ENCODE peak calls at places on chromosomes 12 and 14, in eight cellular contexts. One of them, this sample, is unnamed.
A peak's percentile ranks its signal among the peaks of the same experiment; 100 is the strongest.

GRCh38 chr12:32273712-32274111 is 125.6 kb upstream of the FGD4 start:
- DNase-seq in heart left ventricle: no peak
- DNase-seq in heart right ventricle: no peak
- DNase-seq in DND-41: peak; percentile 36
- DNase-seq in neural progenitor cell: peak; percentile 78
- DNase-seq in neuronal stem cell: peak; percentile 29
- DNase-seq in uterus: no peak
- DNase-seq in testis: no peak
- DNase-seq in this sample: no peak

GRCh38 chr12:113154351-113154973 is 4.9 kb downstream of the CFAP73 start:
- DNase-seq in heart left ventricle: no peak
- DNase-seq in heart right ventricle: no peak
- DNase-seq in DND-41: peak; percentile 38
- DNase-seq in neural progenitor cell: peak; percentile 86
- DNase-seq in neuronal stem cell: no peak
- DNase-seq in uterus: no peak
- DNase-seq in testis: no peak
- DNase-seq in this sample: peak; percentile 23

GRCh38 chr12:77339610-77340009 is 274.2 kb upstream of the E2F7 start:
- DNase-seq in heart left ventricle: no peak
- DNase-seq in heart right ventricle: no peak
- DNase-seq in DND-41: no peak
- DNase-seq in neural progenitor cell: no peak
- DNase-seq in neuronal stem cell: no peak
- DNase-seq in uterus: no peak
- DNase-seq in testis: no peak
- DNase-seq in this sample: no peak

GRCh38 chr12:57518920-57519757 is 1.2 kb downstream of the DDIT3 start:
- DNase-seq in heart left ventricle: peak; percentile 30
- DNase-seq in heart right ventricle: no peak
- DNase-seq in DND-41: no peak
- DNase-seq in neural progenitor cell: no peak
- DNase-seq in neuronal stem cell: no peak
- DNase-seq in uterus: peak; percentile 56
- DNase-seq in testis: peak; percentile 26
- DNase-seq in this sample: peak; percentile 26

GRCh38 chr12:56601503-56601902 is 28.6 kb downstream of the BAZ2A start:
- DNase-seq in heart left ventricle: peak; percentile 30
- DNase-seq in heart right ventricle: no peak
- DNase-seq in DND-41: peak; percentile 48
- DNase-seq in neural progenitor cell: no peak
- DNase-seq in neuronal stem cell: no peak
- DNase-seq in uterus: no peak
- DNase-seq in testis: no peak
- DNase-seq in this sample: peak; percentile 24

GRCh38 chr12:18970603-18971002 is 158.9 kb upstream of the PLEKHA5 start:
- DNase-seq in heart left ventricle: no peak
- DNase-seq in heart right ventricle: no peak
- DNase-seq in DND-41: no peak
- DNase-seq in neural progenitor cell: no peak
- DNase-seq in neuronal stem cell: no peak
- DNase-seq in uterus: no peak
- DNase-seq in testis: peak; percentile 21
- DNase-seq in this sample: no peak

GRCh38 chr12:110453569-110454296 is 3.6 kb upstream of the ARPC3 start:
- DNase-seq in heart left ventricle: no peak
- DNase-seq in heart right ventricle: no peak
- DNase-seq in DND-41: no peak
- DNase-seq in neural progenitor cell: no peak
- DNase-seq in neuronal stem cell: no peak
- DNase-seq in uterus: no peak
- DNase-seq in testis: no peak
- DNase-seq in this sample: no peak

GRCh38 chr12:28308891-28309290 is 118.6 kb downstream of the CCDC91 start:
- DNase-seq in heart left ventricle: no peak
- DNase-seq in heart right ventricle: no peak
- DNase-seq in DND-41: no peak
- DNase-seq in neural progenitor cell: no peak
- DNase-seq in neuronal stem cell: no peak
- DNase-seq in uterus: no peak
- DNase-seq in testis: no peak
- DNase-seq in this sample: no peak

GRCh38 chr14:29242755-29243340 is 476.3 kb downstream of the FOXG1 start:
- DNase-seq in heart left ventricle: no peak
- DNase-seq in heart right ventricle: no peak
- DNase-seq in DND-41: no peak
- DNase-seq in neural progenitor cell: no peak
- DNase-seq in neuronal stem cell: no peak
- DNase-seq in uterus: no peak
- DNase-seq in testis: no peak
- DNase-seq in this sample: no peak

GRCh38 chr12:2194060-2194459 is 141.3 kb downstream of the CACNA1C start:
- DNase-seq in heart left ventricle: no peak
- DNase-seq in heart right ventricle: no peak
- DNase-seq in DND-41: no peak
- DNase-seq in neural progenitor cell: no peak
- DNase-seq in neuronal stem cell: no peak
- DNase-seq in uterus: no peak
- DNase-seq in testis: no peak
- DNase-seq in this sample: no peak

GRCh38 chr12:122862872-122863701 is 27.8 kb downstream of the HIP1R start:
- DNase-seq in heart left ventricle: no peak
- DNase-seq in heart right ventricle: no peak
- DNase-seq in DND-41: no peak
- DNase-seq in neural progenitor cell: no peak
- DNase-seq in neuronal stem cell: no peak
- DNase-seq in uterus: no peak
- DNase-seq in testis: no peak
- DNase-seq in this sample: no peak

GRCh38 chr12:48044396-48044795 is 40.1 kb upstream of the COL2A1 start:
- DNase-seq in heart left ventricle: no peak
- DNase-seq in heart right ventricle: no peak
- DNase-seq in DND-41: no peak
- DNase-seq in neural progenitor cell: no peak
- DNase-seq in neuronal stem cell: no peak
- DNase-seq in uterus: no peak
- DNase-seq in testis: no peak
- DNase-seq in this sample: no peak

GRCh38 chr12:119444462-119445044 is 110.0 kb downstream of the CCDC60 start:
- DNase-seq in heart left ventricle: peak; percentile 12
- DNase-seq in heart right ventricle: peak; percentile 13
- DNase-seq in DND-41: peak; percentile 58
- DNase-seq in neural progenitor cell: peak; percentile 76
- DNase-seq in neuronal stem cell: peak; percentile 69
- DNase-seq in uterus: peak; percentile 13
- DNase-seq in testis: peak; percentile 82
- DNase-seq in this sample: peak; percentile 3

GRCh38 chr12:48542300-48542928 is 17.0 kb downstream of the OR8S1 start:
- DNase-seq in heart left ventricle: no peak
- DNase-seq in heart right ventricle: peak; percentile 19
- DNase-seq in DND-41: no peak
- DNase-seq in neural progenitor cell: peak; percentile 45
- DNase-seq in neuronal stem cell: peak; percentile 32
- DNase-seq in uterus: no peak
- DNase-seq in testis: no peak
- DNase-seq in this sample: peak; percentile 14

GRCh38 chr12:79920421-79921238 is 14.3 kb downstream of the PPP1R12A start:
- DNase-seq in heart left ventricle: no peak
- DNase-seq in heart right ventricle: no peak
- DNase-seq in DND-41: no peak
- DNase-seq in neural progenitor cell: no peak
- DNase-seq in neuronal stem cell: no peak
- DNase-seq in uterus: no peak
- DNase-seq in testis: no peak
- DNase-seq in this sample: no peak

GRCh38 chr12:79919762-79920161 is 15.1 kb downstream of the PPP1R12A start:
- DNase-seq in heart left ventricle: no peak
- DNase-seq in heart right ventricle: no peak
- DNase-seq in DND-41: no peak
- DNase-seq in neural progenitor cell: no peak
- DNase-seq in neuronal stem cell: no peak
- DNase-seq in uterus: no peak
- DNase-seq in testis: no peak
- DNase-seq in this sample: no peak

GRCh38 chr12:79925492-79925891 is 9.4 kb downstream of the PPP1R12A start:
- DNase-seq in heart left ventricle: no peak
- DNase-seq in heart right ventricle: no peak
- DNase-seq in DND-41: no peak
- DNase-seq in neural progenitor cell: no peak
- DNase-seq in neuronal stem cell: no peak
- DNase-seq in uterus: no peak
- DNase-seq in testis: no peak
- DNase-seq in this sample: no peak

GRCh38 chr12:79926951-79927350 is 7.9 kb downstream of the PPP1R12A start:
- DNase-seq in heart left ventricle: no peak
- DNase-seq in heart right ventricle: no peak
- DNase-seq in DND-41: no peak
- DNase-seq in neural progenitor cell: no peak
- DNase-seq in neuronal stem cell: no peak
- DNase-seq in uterus: no peak
- DNase-seq in testis: no peak
- DNase-seq in this sample: no peak

DNA sequence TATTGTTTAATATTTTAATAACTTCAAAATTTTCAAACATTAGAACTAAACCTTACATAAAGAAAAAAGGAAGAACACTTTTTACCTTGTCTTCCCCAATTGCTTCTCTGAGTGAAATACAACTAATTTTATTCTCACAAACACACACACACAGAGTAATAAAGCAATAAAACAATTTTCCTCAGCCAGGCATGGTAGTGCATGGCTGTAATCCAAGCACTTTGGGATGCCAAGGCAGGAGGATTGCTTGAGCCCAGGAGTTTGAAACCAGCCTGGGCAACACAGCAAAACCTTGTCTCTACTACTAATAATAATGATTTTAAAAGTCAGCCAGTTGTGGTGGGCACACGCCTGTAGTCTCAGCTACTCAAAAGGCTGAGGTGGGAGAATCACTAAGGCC is 13.1 kb downstream of the PPP1R12A start:
- DNase-seq in heart left ventricle: no peak
- DNase-seq in heart right ventricle: no peak
- DNase-seq in DND-41: no peak
- DNase-seq in neural progenitor cell: no peak
- DNase-seq in neuronal stem cell: no peak
- DNase-seq in uterus: no peak
- DNase-seq in testis: no peak
- DNase-seq in this sample: no peak
- H3K4me1 ChIP-seq in heart left ventricle: peaks cover 4% of the 10 kb centered on the region
- H3K4me1 ChIP-seq in heart right ventricle: peaks cover 2% of the 10 kb centered on the region
- H3K4me1 ChIP-seq in DND-41: no peaks in the 10 kb centered on the region
- H3K4me1 ChIP-seq in neural progenitor cell: no peaks in the 10 kb centered on the region
- H3K4me1 ChIP-seq in neuronal stem cell: peaks cover 1% of the 10 kb centered on the region
- H3K4me1 ChIP-seq in uterus: no peaks in the 10 kb centered on the region
- H3K4me1 ChIP-seq in testis: no peaks in the 10 kb centered on the region
- H3K4me1 ChIP-seq in this sample: peaks cover 67% of the 10 kb centered on the region

GRCh38 chr14:59332727-59333126 is 132.5 kb downstream of the GPR135 start:
- DNase-seq in heart left ventricle: no peak
- DNase-seq in heart right ventricle: no peak
- DNase-seq in DND-41: no peak
- DNase-seq in neural progenitor cell: no peak
- DNase-seq in neuronal stem cell: no peak
- DNase-seq in uterus: no peak
- DNase-seq in testis: no peak
- DNase-seq in this sample: no peak
- H3K4me1 ChIP-seq in heart left ventricle: peaks cover 41% of the 10 kb centered on the region
- H3K4me1 ChIP-seq in heart right ventricle: peaks cover 21% of the 10 kb centered on the region
- H3K4me1 ChIP-seq in DND-41: no peaks in the 10 kb centered on the region
- H3K4me1 ChIP-seq in neural progenitor cell: peaks cover 51% of the 10 kb centered on the region
- H3K4me1 ChIP-seq in neuronal stem cell: peaks cover 20% of the 10 kb centered on the region
- H3K4me1 ChIP-seq in uterus: peaks cover 3% of the 10 kb centered on the region
- H3K4me1 ChIP-seq in testis: peaks cover 12% of the 10 kb centered on the region
- H3K4me1 ChIP-seq in this sample: no peaks in the 10 kb centered on the region

DNA sequence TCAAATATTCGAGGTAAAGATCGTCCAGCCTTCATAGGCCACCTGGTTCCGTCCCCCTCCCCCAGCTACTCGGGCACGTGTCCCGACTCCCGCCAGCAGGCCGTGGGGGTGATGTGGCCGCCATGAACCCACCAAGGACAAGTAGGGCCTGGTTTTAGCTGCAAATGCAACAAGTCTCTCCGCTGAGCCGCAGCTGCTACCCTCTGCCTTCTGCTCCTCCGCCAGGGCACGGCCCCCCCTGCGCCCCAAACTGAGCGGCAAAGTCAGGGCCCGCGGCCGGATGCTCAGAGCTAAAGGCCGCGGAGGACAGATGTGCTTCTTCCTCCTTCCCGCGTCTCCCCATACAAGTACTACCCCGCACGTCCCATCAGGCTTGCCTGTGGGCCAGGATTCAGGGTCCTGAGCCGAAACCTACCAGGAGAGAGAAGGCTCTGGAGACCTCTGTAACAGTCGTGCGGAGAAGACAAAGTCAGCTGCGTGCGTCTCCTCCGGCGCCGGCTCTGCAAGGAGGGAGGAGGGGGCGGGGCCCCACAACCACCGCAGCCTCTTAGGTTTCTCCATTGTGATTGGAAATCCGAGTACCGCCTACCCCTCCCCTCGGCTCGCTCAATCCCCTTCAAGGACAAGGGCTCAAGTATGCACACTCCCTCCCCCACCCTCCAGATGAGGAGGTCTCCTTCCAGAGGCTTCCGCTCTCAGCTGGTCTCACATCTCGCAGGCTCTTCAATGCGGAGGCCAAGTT is at the start of gene LDHB:
- DNase-seq in heart left ventricle: peak; percentile 96
- DNase-seq in heart right ventricle: peak; percentile 94
- DNase-seq in DND-41: peak; percentile 98
- DNase-seq in neural progenitor cell: peak; percentile 97
- DNase-seq in neuronal stem cell: peak; percentile 89
- DNase-seq in uterus: peak; percentile 94
- DNase-seq in testis: peak; percentile 98
- DNase-seq in this sample: peak; percentile 97
- H3K4me1 ChIP-seq in heart left ventricle: peaks cover 2% of the 10 kb centered on the region
- H3K4me1 ChIP-seq in heart right ventricle: no peaks in the 10 kb centered on the region
- H3K4me1 ChIP-seq in DND-41: peaks cover 42% of the 10 kb centered on the region
- H3K4me1 ChIP-seq in neural progenitor cell: peaks cover 34% of the 10 kb centered on the region
- H3K4me1 ChIP-seq in neuronal stem cell: peaks cover 4% of the 10 kb centered on the region
- H3K4me1 ChIP-seq in uterus: no peaks in the 10 kb centered on the region
- H3K4me1 ChIP-seq in testis: peaks cover 11% of the 10 kb centered on the region
- H3K4me1 ChIP-seq in this sample: peaks cover 59% of the 10 kb centered on the region

DNA sequence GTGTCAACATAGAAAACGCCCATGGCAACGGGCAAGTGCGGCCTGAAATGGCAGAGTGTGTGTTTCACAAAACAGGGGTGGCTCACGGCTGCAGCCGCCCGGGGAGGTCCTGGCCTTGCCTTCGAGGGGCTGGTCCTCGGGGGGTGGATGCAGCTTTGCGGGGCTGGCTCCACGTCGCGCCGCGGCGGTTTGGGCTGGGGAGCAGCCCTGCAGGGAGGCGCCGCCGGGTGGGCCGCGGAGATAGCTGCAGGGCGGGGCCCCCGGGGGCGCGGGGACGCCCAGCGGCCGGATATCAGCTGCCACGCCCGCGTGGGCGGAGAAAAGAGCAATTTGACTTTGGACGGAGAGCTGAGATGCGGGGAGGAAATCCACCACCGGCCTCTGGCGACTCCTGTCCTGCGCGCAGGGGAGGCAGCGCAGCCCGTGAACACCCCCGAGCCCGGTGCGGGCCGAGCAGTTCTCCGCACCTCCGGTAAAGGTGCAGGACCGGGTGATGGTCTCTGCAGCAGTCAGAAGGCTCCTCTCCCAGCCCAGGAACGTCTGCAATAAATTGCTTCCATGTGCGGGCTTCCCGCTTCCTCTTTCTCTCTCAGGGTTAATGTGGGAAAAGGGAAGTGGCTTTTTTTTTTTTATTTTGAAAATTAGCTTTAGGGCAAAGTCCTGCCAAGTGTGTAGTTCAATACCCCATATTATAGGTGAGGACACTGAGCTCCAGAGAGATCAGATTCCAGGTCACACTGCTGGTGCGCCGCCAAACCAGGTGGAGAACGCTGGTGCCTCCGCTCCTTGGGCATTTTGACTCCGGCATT is 110.5 kb downstream of the ARF6 start:
- DNase-seq in heart left ventricle: peak; percentile 84
- DNase-seq in heart right ventricle: peak; percentile 85
- DNase-seq in DND-41: peak; percentile 57
- DNase-seq in neural progenitor cell: peak; percentile 47
- DNase-seq in neuronal stem cell: peak; percentile 29
- DNase-seq in uterus: peak; percentile 81
- DNase-seq in testis: peak; percentile 87
- DNase-seq in this sample: peak; percentile 76
- H3K4me1 ChIP-seq in heart left ventricle: peaks cover 36% of the 10 kb centered on the region
- H3K4me1 ChIP-seq in heart right ventricle: peaks cover 14% of the 10 kb centered on the region
- H3K4me1 ChIP-seq in DND-41: peaks cover 50% of the 10 kb centered on the region
- H3K4me1 ChIP-seq in neural progenitor cell: peaks cover 10% of the 10 kb centered on the region
- H3K4me1 ChIP-seq in neuronal stem cell: peaks cover 7% of the 10 kb centered on the region
- H3K4me1 ChIP-seq in uterus: peaks cover 13% of the 10 kb centered on the region
- H3K4me1 ChIP-seq in testis: peaks cover 43% of the 10 kb centered on the region
- H3K4me1 ChIP-seq in this sample: peaks cover 57% of the 10 kb centered on the region

This sample was measured in CD4-positive, alpha-beta memory T cell.